ENCODE peak calls at places on chromosomes 12 and 14, in six cellular contexts. One of them, this sample, is unnamed.

GRCh38 chr12:10331642-10332239 is 24.1 kb downstream of the KLRD1 start:
- DNase-seq in lung: no peak
- DNase-seq in tibial artery: no peak
- DNase-seq in AG04450: peak; percentile 16
- DNase-seq in fibroblast of villous mesenchyme: peak; percentile 73
- DNase-seq in HCT116: peak; percentile 56
- DNase-seq in this sample: peak; percentile 28

GRCh38 chr12:53057816-53058500 is 8.1 kb downstream of the TNS2 start:
- DNase-seq in lung: no peak
- DNase-seq in tibial artery: peak; percentile 67
- DNase-seq in AG04450: no peak
- DNase-seq in fibroblast of villous mesenchyme: no peak
- DNase-seq in HCT116: no peak
- DNase-seq in this sample: no peak

GRCh38 chr14:22541721-22542120 is 47.3 kb downstream of the DAD1 start:
- DNase-seq in lung: no peak
- DNase-seq in tibial artery: no peak
- DNase-seq in AG04450: no peak
- DNase-seq in fibroblast of villous mesenchyme: no peak
- DNase-seq in HCT116: no peak
- DNase-seq in this sample: no peak

GRCh38 chr12:81800298-81801148 is 41.4 kb upstream of the PPFIA2 start:
- DNase-seq in lung: no peak
- DNase-seq in tibial artery: peak; percentile 67
- DNase-seq in AG04450: no peak
- DNase-seq in fibroblast of villous mesenchyme: peak; percentile 9
- DNase-seq in HCT116: no peak
- DNase-seq in this sample: no peak

GRCh38 chr12:19712041-19712440 is 272.7 kb downstream of the AEBP2 start:
- DNase-seq in lung: no peak
- DNase-seq in tibial artery: no peak
- DNase-seq in AG04450: peak; percentile 60
- DNase-seq in fibroblast of villous mesenchyme: peak; percentile 74
- DNase-seq in HCT116: peak; percentile 33
- DNase-seq in this sample: no peak

GRCh38 chr14:64786296-64787149 is 82.3 kb downstream of the PLEKHG3 start:
- DNase-seq in lung: no peak
- DNase-seq in tibial artery: peak; percentile 50
- DNase-seq in AG04450: no peak
- DNase-seq in fibroblast of villous mesenchyme: peak; percentile 16
- DNase-seq in HCT116: no peak
- DNase-seq in this sample: no peak

GRCh38 chr14:22939684-22940083 is 10.5 kb upstream of the PRMT5 start:
- DNase-seq in lung: no peak
- DNase-seq in tibial artery: no peak
- DNase-seq in AG04450: peak; percentile 30
- DNase-seq in fibroblast of villous mesenchyme: no peak
- DNase-seq in HCT116: no peak
- DNase-seq in this sample: no peak

GRCh38 chr12:68240975-68241374 is 12.4 kb downstream of the IL22 start:
- DNase-seq in lung: no peak
- DNase-seq in tibial artery: no peak
- DNase-seq in AG04450: no peak
- DNase-seq in fibroblast of villous mesenchyme: peak; percentile 77
- DNase-seq in HCT116: no peak
- DNase-seq in this sample: no peak

GRCh38 chr14:73289308-73289707 is 52.0 kb downstream of the PAPLN start:
- DNase-seq in lung: no peak
- DNase-seq in tibial artery: no peak
- DNase-seq in AG04450: no peak
- DNase-seq in fibroblast of villous mesenchyme: no peak
- DNase-seq in HCT116: no peak
- DNase-seq in this sample: no peak

GRCh38 chr12:29673346-29673745 is 110.4 kb downstream of the TMTC1 start:
- DNase-seq in lung: no peak
- DNase-seq in tibial artery: no peak
- DNase-seq in AG04450: no peak
- DNase-seq in fibroblast of villous mesenchyme: peak; percentile 28
- DNase-seq in HCT116: no peak
- DNase-seq in this sample: no peak

GRCh38 chr12:126286203-126286602 is 1221.0 kb downstream of the AACS start:
- DNase-seq in lung: no peak
- DNase-seq in tibial artery: no peak
- DNase-seq in AG04450: no peak
- DNase-seq in fibroblast of villous mesenchyme: no peak
- DNase-seq in HCT116: no peak
- DNase-seq in this sample: no peak

GRCh38 chr12:69258655-69259054 is 19.3 kb downstream of the CPSF6 start:
- DNase-seq in lung: no peak
- DNase-seq in tibial artery: no peak
- DNase-seq in AG04450: no peak
- DNase-seq in fibroblast of villous mesenchyme: no peak
- DNase-seq in HCT116: no peak
- DNase-seq in this sample: no peak

GRCh38 chr14:82725188-82725587 is 1191.5 kb upstream of the SEL1L start:
- DNase-seq in lung: no peak
- DNase-seq in tibial artery: no peak
- DNase-seq in AG04450: no peak
- DNase-seq in fibroblast of villous mesenchyme: no peak
- DNase-seq in HCT116: no peak
- DNase-seq in this sample: no peak

GRCh38 chr12:75884465-75884985 is 147.1 kb downstream of the PHLDA1 start:
- DNase-seq in lung: no peak
- DNase-seq in tibial artery: no peak
- DNase-seq in AG04450: no peak
- DNase-seq in fibroblast of villous mesenchyme: no peak
- DNase-seq in HCT116: no peak
- DNase-seq in this sample: no peak

GRCh38 chr14:90275820-90276219 is 19.5 kb downstream of the PSMC1 start:
- DNase-seq in lung: no peak
- DNase-seq in tibial artery: no peak
- DNase-seq in AG04450: no peak
- DNase-seq in fibroblast of villous mesenchyme: peak; percentile 23
- DNase-seq in HCT116: no peak
- DNase-seq in this sample: no peak

GRCh38 chr12:110606253-110606611 is 7.7 kb upstream of the TCTN1 start:
- DNase-seq in lung: no peak
- DNase-seq in tibial artery: no peak
- DNase-seq in AG04450: no peak
- DNase-seq in fibroblast of villous mesenchyme: no peak
- DNase-seq in HCT116: no peak
- DNase-seq in this sample: no peak

GRCh38 chr14:58584383-58584782 is 53.4 kb upstream of the DACT1 start:
- DNase-seq in lung: no peak
- DNase-seq in tibial artery: no peak
- DNase-seq in AG04450: peak; percentile 47
- DNase-seq in fibroblast of villous mesenchyme: no peak
- DNase-seq in HCT116: no peak
- DNase-seq in this sample: no peak

GRCh38 chr14:74308695-74309094 is 6.0 kb upstream of the ABCD4 start:
- DNase-seq in lung: no peak
- DNase-seq in tibial artery: no peak
- DNase-seq in AG04450: no peak
- DNase-seq in fibroblast of villous mesenchyme: no peak
- DNase-seq in HCT116: no peak
- DNase-seq in this sample: no peak

GRCh38 chr14:23539209-23539866 is 12.2 kb downstream of the ZFHX2 start:
- DNase-seq in lung: no peak
- DNase-seq in tibial artery: no peak
- DNase-seq in AG04450: no peak
- DNase-seq in fibroblast of villous mesenchyme: peak; percentile 41
- DNase-seq in HCT116: peak; percentile 19
- DNase-seq in this sample: peak; percentile 49

GRCh38 chr14:34203271-34203722 is 252.4 kb upstream of the EGLN3 start:
- DNase-seq in lung: no peak
- DNase-seq in tibial artery: no peak
- DNase-seq in AG04450: no peak
- DNase-seq in fibroblast of villous mesenchyme: peak; percentile 34
- DNase-seq in HCT116: no peak
- DNase-seq in this sample: no peak

GRCh38 chr12:112261559-112261958 is 120.7 kb downstream of the HECTD4 start:
- DNase-seq in lung: no peak
- DNase-seq in tibial artery: no peak
- DNase-seq in AG04450: no peak
- DNase-seq in fibroblast of villous mesenchyme: peak; percentile 3
- DNase-seq in HCT116: peak; percentile 6
- DNase-seq in this sample: peak; percentile 11

GRCh38 chr14:58106446-58106845 is 45.6 kb downstream of the ARMH4 start:
- DNase-seq in lung: no peak
- DNase-seq in tibial artery: no peak
- DNase-seq in AG04450: no peak
- DNase-seq in fibroblast of villous mesenchyme: no peak
- DNase-seq in HCT116: no peak
- DNase-seq in this sample: no peak

GRCh38 chr12:97748298-97748697 is 285.7 kb downstream of the RMST start:
- DNase-seq in lung: no peak
- DNase-seq in tibial artery: no peak
- DNase-seq in AG04450: no peak
- DNase-seq in fibroblast of villous mesenchyme: no peak
- DNase-seq in HCT116: no peak
- DNase-seq in this sample: no peak

GRCh38 chr12:14138495-14138894 is 157.1 kb upstream of the GRIN2B start:
- DNase-seq in lung: no peak
- DNase-seq in tibial artery: no peak
- DNase-seq in AG04450: no peak
- DNase-seq in fibroblast of villous mesenchyme: no peak
- DNase-seq in HCT116: no peak
- DNase-seq in this sample: no peak
- TF ChIP-seq CTCF in lung: no peak
- TF ChIP-seq CTCF in tibial artery: no peak
- TF ChIP-seq CTCF in AG04450: no peak
- TF ChIP-seq CTCF in fibroblast of villous mesenchyme: peak; percentile 6
- TF ChIP-seq CTCF in HCT116: no peak
- TF ChIP-seq CTCF in this sample: no peak

GRCh38 chr12:56839489-56840442 is 76.6 kb downstream of the HSD17B6 start:
- DNase-seq in lung: peak; percentile 60
- DNase-seq in tibial artery: peak; percentile 66
- DNase-seq in AG04450: no peak
- DNase-seq in fibroblast of villous mesenchyme: peak; percentile 71
- DNase-seq in HCT116: peak; percentile 48
- DNase-seq in this sample: peak; percentile 77
- TF ChIP-seq CTCF in lung: no peak
- TF ChIP-seq CTCF in tibial artery: peak; percentile 10
- TF ChIP-seq CTCF in AG04450: peak; percentile 42
- TF ChIP-seq CTCF in fibroblast of villous mesenchyme: peak; percentile 81
- TF ChIP-seq CTCF in HCT116: peak; percentile 91
- TF ChIP-seq CTCF in this sample: peak; percentile 57

GRCh38 chr12:132285311-132285741 is 44.1 kb downstream of the GALNT9 start:
- DNase-seq in lung: no peak
- DNase-seq in tibial artery: no peak
- DNase-seq in AG04450: no peak
- DNase-seq in fibroblast of villous mesenchyme: no peak
- DNase-seq in HCT116: no peak
- DNase-seq in this sample: no peak

GRCh38 chr12:132284618-132285310 is 44.6 kb downstream of the GALNT9 start:
- DNase-seq in lung: no peak
- DNase-seq in tibial artery: no peak
- DNase-seq in AG04450: no peak
- DNase-seq in fibroblast of villous mesenchyme: no peak
- DNase-seq in HCT116: no peak
- DNase-seq in this sample: peak; percentile 87

GRCh38 chr12:132282950-132283771 is 46.2 kb downstream of the GALNT9 start:
- DNase-seq in lung: no peak
- DNase-seq in tibial artery: no peak
- DNase-seq in AG04450: no peak
- DNase-seq in fibroblast of villous mesenchyme: no peak
- DNase-seq in HCT116: no peak
- DNase-seq in this sample: peak; percentile 65

GRCh38 chr12:132282031-132282949 is 47.1 kb downstream of the GALNT9 start:
- DNase-seq in lung: no peak
- DNase-seq in tibial artery: no peak
- DNase-seq in AG04450: no peak
- DNase-seq in fibroblast of villous mesenchyme: no peak
- DNase-seq in HCT116: no peak
- DNase-seq in this sample: no peak

DNA sequence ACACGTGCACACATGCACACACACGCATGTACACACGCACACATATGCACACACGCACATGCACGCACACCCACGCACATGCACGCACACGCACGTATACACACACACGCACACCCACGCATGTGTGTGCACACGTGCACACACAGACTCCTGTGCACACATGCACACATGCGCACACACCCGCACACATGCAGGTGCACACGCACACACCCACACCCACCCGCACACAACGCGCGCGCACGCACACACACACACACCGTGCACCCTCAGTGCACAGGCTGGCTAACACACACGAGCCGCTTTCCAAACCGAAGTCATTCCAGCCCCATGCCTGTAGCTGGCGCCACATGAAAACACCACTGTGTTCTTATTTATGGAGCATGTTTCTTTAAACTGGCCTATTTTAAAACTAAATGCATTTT is 45.3 kb downstream of the GALNT9 start:
- DNase-seq in lung: no peak
- DNase-seq in tibial artery: no peak
- DNase-seq in AG04450: no peak
- DNase-seq in fibroblast of villous mesenchyme: peak; percentile 12
- DNase-seq in HCT116: no peak
- DNase-seq in this sample: no peak
- TF ChIP-seq CTCF in lung: no peak
- TF ChIP-seq CTCF in tibial artery: no peak
- TF ChIP-seq CTCF in AG04450: no peak
- TF ChIP-seq CTCF in fibroblast of villous mesenchyme: peak; percentile 32
- TF ChIP-seq CTCF in HCT116: no peak
- TF ChIP-seq CTCF in this sample: no peak

GRCh38 chr12:104376650-104377506 is 73.3 kb downstream of the EID3 start:
- DNase-seq in lung: no peak
- DNase-seq in tibial artery: no peak
- DNase-seq in AG04450: no peak
- DNase-seq in fibroblast of villous mesenchyme: no peak
- DNase-seq in HCT116: no peak
- DNase-seq in this sample: no peak

GRCh38 chr12:104374071-104374470 is 70.5 kb downstream of the EID3 start:
- DNase-seq in lung: no peak
- DNase-seq in tibial artery: no peak
- DNase-seq in AG04450: no peak
- DNase-seq in fibroblast of villous mesenchyme: no peak
- DNase-seq in HCT116: no peak
- DNase-seq in this sample: no peak

GRCh38 chr12:104378427-104378826 is 74.9 kb downstream of the EID3 start:
- DNase-seq in lung: no peak
- DNase-seq in tibial artery: no peak
- DNase-seq in AG04450: no peak
- DNase-seq in fibroblast of villous mesenchyme: no peak
- DNase-seq in HCT116: no peak
- DNase-seq in this sample: no peak

GRCh38 chr12:104374806-104375205 is 71.3 kb downstream of the EID3 start:
- DNase-seq in lung: no peak
- DNase-seq in tibial artery: no peak
- DNase-seq in AG04450: no peak
- DNase-seq in fibroblast of villous mesenchyme: no peak
- DNase-seq in HCT116: no peak
- DNase-seq in this sample: no peak

DNA sequence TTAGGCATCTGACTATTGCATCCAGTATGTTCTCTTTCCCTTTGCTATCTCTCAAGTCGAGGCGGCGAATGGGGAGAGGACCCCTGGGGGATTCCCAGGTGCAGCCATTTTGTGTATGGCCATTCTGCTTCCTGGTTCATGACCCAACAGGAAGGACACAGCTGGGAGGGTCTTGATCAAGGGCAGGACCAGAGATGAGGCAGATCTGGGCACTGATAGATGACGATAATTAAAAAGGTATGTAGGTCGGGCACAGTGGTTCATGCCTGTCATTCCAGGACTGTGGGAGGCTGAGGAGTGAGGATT is 73.9 kb downstream of the EID3 start:
- DNase-seq in lung: no peak
- DNase-seq in tibial artery: no peak
- DNase-seq in AG04450: no peak
- DNase-seq in fibroblast of villous mesenchyme: no peak
- DNase-seq in HCT116: no peak
- DNase-seq in this sample: no peak
- TF ChIP-seq CTCF in lung: no peak
- TF ChIP-seq CTCF in tibial artery: no peak
- TF ChIP-seq CTCF in AG04450: no peak
- TF ChIP-seq CTCF in fibroblast of villous mesenchyme: no peak
- TF ChIP-seq CTCF in HCT116: no peak
- TF ChIP-seq CTCF in this sample: no peak

This sample was measured in Calu3.